ENCODE peak calls at places on chromosomes 1 and 21, in nine cellular contexts. D, Z, V, P, I, F, A, O and S are unnamed samples.

GRCh38 chr1:27117733-27118439 is 37.0 kb downstream of the SLC9A1 start:
- DNase-seq in O (no peak), F (no peak), P (no peak), Z (no peak), A (no peak), D (no peak), V (no peak), I (peak; percentile 26), S (no peak)

GRCh38 chr1:170939476-170939875 is 4.1 kb downstream of the MROH9 start:
- DNase-seq in F (no peak), P (no peak), D (no peak), Z (no peak), I (no peak), V (no peak), O (no peak), A (no peak), S (no peak)

GRCh38 chr1:235632538-235633219 is 16.9 kb downstream of the GNG4 start:
- DNase-seq in P (peak; percentile 82), D (no peak), A (no peak), Z (no peak), O (no peak), V (no peak), F (no peak), I (peak; percentile 19), S (no peak)

GRCh38 chr1:17251699-17252376 is 2.9 kb downstream of the PADI3 start:
- DNase-seq in O (no peak), A (no peak), Z (no peak), I (no peak), F (no peak), V (no peak), D (no peak), P (no peak), S (no peak)

GRCh38 chr1:154956557-154956956 is 658 bp upstream of the PBXIP1 start:
- DNase-seq in F (no peak), D (no peak), V (no peak), A (no peak), I (no peak), Z (no peak), O (no peak), P (no peak), S (no peak)

GRCh38 chr21:45403825-45404725 is 890 bp upstream of the COL18A1 start:
- DNase-seq in Z (no peak), F (no peak), V (peak; percentile 81), D (no peak), A (no peak), P (no peak), O (no peak), I (no peak), S (no peak)

GRCh38 chr1:102776074-102776473 is 332.2 kb downstream of the COL11A1 start:
- DNase-seq in V (peak; percentile 63), Z (no peak), D (no peak), F (no peak), O (peak; percentile 68), P (no peak), A (no peak), I (no peak), S (no peak)

GRCh38 chr1:212691561-212692071 is 8.0 kb downstream of the BATF3 start:
- DNase-seq in I (no peak), P (no peak), O (no peak), Z (no peak), A (no peak), D (no peak), V (no peak), F (no peak), S (no peak)

GRCh38 chr1:218383051-218383450 is 37.9 kb downstream of the TGFB2 start:
- DNase-seq in V (no peak), A (no peak), Z (no peak), F (no peak), D (no peak), I (no peak), O (peak; percentile 66), P (no peak), S (no peak)

GRCh38 chr1:52365091-52365745 is 787 bp downstream of the CC2D1B start:
- DNase-seq in Z (no peak), V (peak; percentile 51), I (peak; percentile 52), O (no peak), F (no peak), P (peak; percentile 44), D (no peak), A (no peak), S (no peak)

GRCh38 chr1:6745073-6745472 is 40.2 kb upstream of the CAMTA1 start:
- DNase-seq in A (no peak), O (no peak), I (no peak), Z (no peak), P (no peak), F (no peak), D (no peak), V (no peak), S (no peak)

GRCh38 chr1:207806531-207807394 is 54.9 kb downstream of the CD46 start:
- DNase-seq in O (no peak), I (no peak), A (no peak), P (no peak), F (no peak), Z (no peak), V (no peak), D (no peak), S (no peak)

GRCh38 chr1:121522061-121522759 is 337.4 kb downstream of the SRGAP2C start:
- DNase-seq in F (no peak), Z (no peak), D (no peak), I (no peak), O (no peak), V (no peak), P (no peak), A (no peak), S (no peak)

GRCh38 chr1:46413596-46413985 is 19.5 kb downstream of the FAAH start:
- DNase-seq in P (peak; percentile 40), V (peak; percentile 73), F (no peak), I (no peak), O (no peak), Z (peak; percentile 26), D (peak; percentile 51), A (no peak), S (no peak)

GRCh38 chr1:200445213-200445612 is 35.4 kb upstream of the ZNF281 start:
- DNase-seq in O (no peak), V (no peak), P (no peak), D (no peak), I (no peak), Z (no peak), F (no peak), A (no peak), S (no peak)

GRCh38 chr1:54767526-54767925 is 3.2 kb upstream of the PARS2 start:
- DNase-seq in V (no peak), Z (no peak), P (no peak), D (no peak), O (no peak), F (no peak), A (no peak), I (no peak), S (no peak)

GRCh38 chr1:63157085-63157484 is 165.3 kb upstream of the FOXD3 start:
- DNase-seq in D (no peak), P (no peak), V (no peak), Z (no peak), F (no peak), I (no peak), O (no peak), A (no peak), S (no peak)

GRCh38 chr1:202593845-202594244 is 116.4 kb downstream of the SYT2 start:
- DNase-seq in I (no peak), A (no peak), D (no peak), Z (no peak), O (no peak), P (no peak), F (no peak), V (no peak), S (no peak)

GRCh38 chr1:19704247-19705113 is 39.8 kb downstream of the HTR6 start:
- DNase-seq in O (no peak), I (peak; percentile 44), A (no peak), D (peak; percentile 58), F (peak; percentile 29), V (peak; percentile 92), Z (peak; percentile 62), P (peak; percentile 56), S (peak; percentile 55)